ENCODE peak calls at places on chromosomes 13 and 19, in six cellular contexts. Y is CD4-positive, alpha-beta memory T cell; M is body of pancreas; X is Panc1; K is mammary epithelial cell; P is K562. F is an unnamed sample. For H3K36me3 and H3K27me3, the result is how much of the 10 kb centered on the place peaks cover.

GRCh38 chr19:30555075-30555787 is 183.0 kb downstream of the ZNF536 start:
- DNase-seq in Y (no peak), P (no peak), K (no peak), M (no peak), X (no peak), F (no peak)

GRCh38 chr19:34261335-34262109 is 7.2 kb downstream of the GARRE1 start:
- DNase-seq in P (no peak), Y (no peak), M (no peak), K (no peak), X (no peak), F (no peak)

GRCh38 chr19:15892012-15892411 is 5.9 kb downstream of the CYP4F2 start:
- DNase-seq in X (no peak), K (no peak), M (no peak), Y (no peak), P (no peak), F (no peak)

GRCh38 chr13:29946093-29946492 is 95.7 kb upstream of the UBL3 start:
- DNase-seq in M (no peak), P (no peak), X (no peak), K (no peak), Y (no peak), F (no peak)

GRCh38 chr13:76004411-76004810 is 368.3 kb downstream of the LMO7 start:
- DNase-seq in K (peak), Y (no peak), P (no peak), X (no peak), M (no peak), F (no peak)

GRCh38 chr19:32480321-32480720 is 74.8 kb downstream of the DPY19L3 start:
- DNase-seq in X (no peak), M (no peak), Y (no peak), K (no peak), P (no peak), F (no peak)

GRCh38 chr13:40755082-40755755 is 15.8 kb downstream of the MRPS31 start:
- DNase-seq in Y (no peak), M (no peak), P (no peak), X (no peak), K (no peak), F (no peak)

GRCh38 chr19:55095260-55096060 is 19.8 kb downstream of the EPS8L1 start:
- DNase-seq in M (no peak), Y (no peak), P (peak), K (no peak), X (no peak), F (peak)

GRCh38 chr13:50355797-50356196 is 340.6 kb downstream of the KCNRG start:
- DNase-seq in X (no peak), P (no peak), K (no peak), M (no peak), Y (no peak), F (no peak)

GRCh38 chr13:29902632-29903305 is 52.4 kb upstream of the UBL3 start:
- DNase-seq in X (no peak), K (no peak), Y (no peak), M (no peak), P (no peak), F (no peak)

GRCh38 chr19:15419413-15420025 is 731 bp upstream of the AKAP8L start:
- DNase-seq in Y (no peak), P (no peak), K (no peak), X (no peak), M (no peak), F (no peak)

GRCh38 chr13:46343279-46343949 is 43.6 kb downstream of the RUBCNL start:
- DNase-seq in M (no peak), P (no peak), Y (no peak), X (no peak), K (no peak), F (no peak)

GRCh38 chr19:37655689-37656491 is 625 bp upstream of the ZFP30 start:
- DNase-seq in X (peak), M (peak), K (peak), Y (peak), P (peak), F (peak)

GRCh38 chr13:39867807-39868206 is 212.3 kb downstream of the COG6 start:
- DNase-seq in X (no peak), K (no peak), Y (no peak), M (no peak), P (no peak), F (no peak)

GRCh38 chr19:28468701-28469459 is 744.1 kb downstream of the UQCRFS1 start:
- DNase-seq in Y (no peak), X (no peak), M (peak), P (no peak), K (no peak), F (peak)

GRCh38 chr19:29478578-29479565 is 46.9 kb upstream of the VSTM2B start:
- DNase-seq in M (no peak), Y (no peak), P (peak), X (no peak), K (no peak), F (peak)

GRCh38 chr19:12665281-12665573 is 1.3 kb downstream of the MAN2B1 start:
- DNase-seq in M (no peak), P (no peak), Y (peak), X (no peak), K (no peak), F (no peak)

GRCh38 chr19:45103200-45103624 is 10.2 kb downstream of the PPP1R37 start:
- DNase-seq in X (no peak), K (no peak), Y (peak), P (no peak), M (no peak), F (peak)

GRCh38 chr13:31733066-31733465 is 6.3 kb upstream of the RXFP2 start:
- DNase-seq in K (no peak), X (no peak), P (no peak), Y (no peak), M (no peak), F (no peak)

GRCh38 chr13:47803131-47803530 is 197.9 kb downstream of the SUCLA2 start:
- DNase-seq in P (no peak), X (no peak), Y (no peak), K (no peak), M (no peak), F (no peak)

GRCh38 chr13:49655906-49656305 is 27.6 kb downstream of the ARL11 start:
- DNase-seq in K (peak), M (no peak), Y (no peak), P (no peak), X (no peak), F (no peak)

GRCh38 chr19:7669641-7670040 is 792 bp downstream of the RETN start:
- DNase-seq in P (no peak), M (no peak), Y (no peak), X (no peak), K (no peak), F (peak)

GRCh38 chr13:105144020-105144419 is 1391.4 kb downstream of the EFNB2 start:
- DNase-seq in Y (no peak), X (no peak), K (no peak), M (no peak), P (no peak), F (no peak)

GRCh38 chr13:34246511-34246910 is 428.6 kb downstream of the RFC3 start:
- DNase-seq in P (no peak), K (peak), Y (no peak), M (no peak), X (peak), F (no peak)

GRCh38 chr13:30045916-30046704 is 195.7 kb upstream of the UBL3 start:
- DNase-seq in K (peak), Y (no peak), X (no peak), M (peak), P (no peak), F (no peak)

GRCh38 chr13:87123987-87124784 is 547.0 kb upstream of the SLITRK5 start:
- DNase-seq in K (peak), Y (no peak), X (peak), M (no peak), P (no peak), F (peak)

GRCh38 chr19:18742324-18742723 is 48.8 kb downstream of the COMP start:
- DNase-seq in Y (no peak), P (no peak), M (no peak), X (no peak), K (no peak), F (no peak)

GRCh38 chr19:37966211-37967072 is 59.4 kb downstream of the SIPA1L3 start:
- DNase-seq in P (no peak), K (peak), Y (no peak), X (no peak), M (no peak), F (peak)

GRCh38 chr19:3366761-3367571 is 583 bp downstream of the NFIC start:
- DNase-seq in X (no peak), Y (no peak), M (peak), K (peak), P (peak), F (peak)

GRCh38 chr13:91111476-91112190 is 235.9 kb upstream of the MIR17HG start:
- DNase-seq in Y (no peak), P (no peak), X (no peak), M (no peak), K (no peak), F (no peak)

GRCh38 chr19:7349961-7350711 is 1.4 kb downstream of the ARHGEF18 start:
- DNase-seq in Y (peak), K (no peak), P (no peak), M (no peak), X (no peak), F (no peak)

GRCh38 chr13:75170321-75170720 is 311.6 kb downstream of the TBC1D4 start:
- DNase-seq in M (no peak), Y (no peak), K (no peak), P (no peak), X (no peak), F (no peak)

GRCh38 chr19:48600679-48601382 is 5.7 kb upstream of the SPACA4 start:
- DNase-seq in Y (no peak), X (no peak), K (no peak), M (no peak), P (no peak), F (peak)
- H3K4me3 ChIP-seq in Y (no peak), X (no peak), K (no peak), M (no peak), P (no peak), F (no peak)

GRCh38 chr19:41269055-41269454 is 4.9 kb downstream of the HNRNPUL1 start:
- DNase-seq in K (no peak), M (no peak), X (no peak), P (no peak), Y (no peak), F (no peak)
- H3K36me3 ChIP-seq in K (under half), M (under half), X (under half), P (half or more), Y (half or more), F (half or more)

GRCh38 chr13:20991741-20992520 is 69.5 kb downstream of the LATS2 start:
- DNase-seq in M (no peak), X (no peak), K (no peak), Y (no peak), P (no peak), F (no peak)

GRCh38 chr13:20988909-20989735 is 72.3 kb downstream of the LATS2 start:
- DNase-seq in K (no peak), X (no peak), P (no peak), M (no peak), Y (no peak), F (no peak)

GRCh38 chr13:20989883-20990282 is 71.5 kb downstream of the LATS2 start:
- DNase-seq in K (no peak), P (no peak), M (no peak), X (no peak), Y (no peak), F (no peak)

GRCh38 chr13:20993211-20993610 is 68.2 kb downstream of the LATS2 start:
- DNase-seq in P (no peak), Y (no peak), K (no peak), X (no peak), M (no peak), F (no peak)

DNA sequence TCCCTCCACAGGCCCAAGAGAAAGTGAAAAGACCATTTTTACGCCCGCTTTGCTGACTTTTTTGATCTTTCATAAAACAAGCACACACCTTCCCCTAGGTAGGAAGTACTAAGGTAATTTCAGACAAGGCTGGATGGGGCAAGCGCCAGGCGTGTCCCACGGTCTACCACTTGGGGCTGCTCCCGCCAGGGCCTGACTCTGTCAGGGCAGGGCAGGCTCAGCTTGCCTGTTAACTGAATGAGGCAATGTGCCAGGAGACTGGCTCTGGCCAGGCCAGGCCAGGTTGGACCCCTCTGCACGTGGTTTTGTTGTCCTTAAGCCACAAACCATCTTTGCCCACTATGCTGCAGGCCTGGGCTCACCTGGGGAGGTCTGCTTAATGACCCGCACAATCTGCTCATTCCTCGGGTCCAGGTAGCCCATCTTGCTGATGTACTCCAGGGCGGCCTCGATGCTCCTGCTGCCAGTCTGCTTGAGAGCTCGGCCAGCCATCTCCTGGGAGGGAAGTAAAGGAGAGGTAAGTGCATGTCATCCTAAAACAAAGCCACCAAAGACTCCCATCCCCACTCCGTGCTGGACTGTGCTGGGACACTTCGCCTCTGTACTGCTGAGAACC is 70.4 kb downstream of the LATS2 start:
- DNase-seq in M (no peak), X (no peak), Y (no peak), K (no peak), P (no peak), F (peak)
- H3K27me3 ChIP-seq in M (under half), X (under half), Y (under half), K (under half), P (under half), F (under half)

GRCh38 chr13:110813646-110814624 is 100.4 kb downstream of the ING1 start:
- DNase-seq in P (peak), K (no peak), Y (no peak), X (no peak), M (no peak), F (peak)

GRCh38 chr13:110811008-110811720 is 97.7 kb downstream of the ING1 start:
- DNase-seq in P (no peak), Y (no peak), M (no peak), X (no peak), K (no peak), F (peak)

GRCh38 chr13:110812869-110813645 is 99.6 kb downstream of the ING1 start:
- DNase-seq in X (no peak), P (no peak), Y (no peak), M (no peak), K (no peak), F (peak)

GRCh38 chr13:110811751-110812110 is 98.2 kb downstream of the ING1 start:
- DNase-seq in X (no peak), M (no peak), P (no peak), K (no peak), Y (no peak), F (peak)

GRCh38 chr13:110812111-110812868 is 98.8 kb downstream of the ING1 start:
- DNase-seq in P (no peak), K (no peak), M (no peak), X (no peak), Y (no peak), F (peak)
- H3K4me3 ChIP-seq in P (no peak), K (no peak), M (no peak), X (no peak), Y (no peak), F (peak)

GRCh38 chr19:4703671-4704316 is 19.8 kb downstream of the DPP9 start:
- DNase-seq in Y (no peak), X (no peak), P (peak), M (no peak), K (no peak), F (no peak)
- H3K36me3 ChIP-seq in Y (under half), X (under half), P (half or more), M (under half), K (under half), F (under half)

GRCh38 chr13:99985886-99986527 is 4.4 kb downstream of the ZIC2 start:
- DNase-seq in K (no peak), Y (peak), M (no peak), P (no peak), X (no peak), F (peak)
- H3K27me3 ChIP-seq in K (half or more), Y (half or more), M (under half), P (under half), X (under half), F (half or more)

GRCh38 chr19:50717026-50717723 is 2.4 kb downstream of the SHANK1 start:
- DNase-seq in P (peak), Y (no peak), K (no peak), X (no peak), M (no peak), F (peak)

GRCh38 chr19:50716178-50717025 is 3.2 kb downstream of the SHANK1 start:
- DNase-seq in Y (no peak), M (no peak), P (no peak), X (no peak), K (no peak), F (peak)

GRCh38 chr19:50719119-50719435 is 525 bp downstream of the SHANK1 start:
- DNase-seq in X (no peak), Y (no peak), M (no peak), K (no peak), P (no peak), F (no peak)

GRCh38 chr19:50718255-50719118 is 1.1 kb downstream of the SHANK1 start:
- DNase-seq in Y (no peak), X (no peak), P (peak), K (no peak), M (no peak), F (peak)

DNA sequence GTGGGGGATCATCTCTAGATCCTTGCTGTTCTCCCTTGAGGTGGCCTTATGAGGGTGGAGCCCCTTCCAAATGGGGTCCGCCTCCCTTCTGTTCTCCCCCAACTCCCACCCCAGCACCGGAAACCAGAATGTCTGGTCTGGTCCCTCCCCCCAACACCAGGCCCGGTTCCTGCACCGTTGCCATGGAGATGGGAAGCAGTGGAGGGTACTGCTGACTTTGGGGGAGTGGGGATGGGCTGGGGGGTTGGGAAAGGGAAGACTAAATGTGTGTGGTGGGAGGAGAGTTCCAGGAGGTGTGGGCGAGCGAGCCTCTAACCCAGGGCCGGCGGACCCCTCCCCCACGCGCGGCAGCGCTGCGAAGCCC is 1.7 kb downstream of the SHANK1 start:
- DNase-seq in X (no peak), M (no peak), Y (no peak), P (no peak), K (no peak), F (no peak)
- H3K4me3 ChIP-seq in X (no peak), M (no peak), Y (no peak), P (no peak), K (no peak), F (peak)

DNA sequence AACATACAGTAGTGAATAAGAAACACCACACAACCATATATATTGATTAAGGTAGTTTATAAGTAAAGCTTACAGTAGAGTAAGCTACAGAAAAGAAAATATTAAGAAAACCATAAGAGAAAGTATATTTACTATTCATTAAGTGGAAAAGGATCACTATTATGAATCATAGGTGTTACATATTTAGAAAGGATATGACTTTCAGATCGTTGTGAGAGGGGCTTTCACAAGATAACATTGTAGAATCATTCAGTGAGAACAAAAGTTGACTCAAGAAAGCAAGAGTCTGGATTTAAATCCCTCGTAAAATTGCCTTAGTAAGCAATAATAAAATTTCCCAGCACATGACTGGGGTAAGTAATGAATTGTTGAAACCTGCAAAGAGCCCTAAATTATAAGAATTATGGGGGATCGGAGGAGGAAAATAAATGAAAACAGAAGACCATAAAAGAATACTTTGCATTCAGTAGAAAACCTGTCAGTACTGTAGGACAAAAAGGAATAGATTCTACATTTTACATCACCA is 6.0 kb downstream of the UFM1 start:
- DNase-seq in Y (no peak), K (no peak), X (no peak), M (no peak), P (no peak), F (no peak)
- H3K36me3 ChIP-seq in Y (under half), K (under half), X (under half), M (under half), P (half or more), F (under half)

GRCh38 chr19:5228490-5228889 is 112.1 kb downstream of the PTPRS start:
- DNase-seq in K (no peak), Y (no peak), M (no peak), X (no peak), P (no peak), F (no peak)
- H3K27me3 ChIP-seq in K (under half), Y (under half), M (under half), X (under half), P (under half), F (under half)

GRCh38 chr13:19182536-19182935 is 912 bp upstream of the TUBA3C start:
- DNase-seq in K (no peak), P (no peak), M (no peak), Y (no peak), X (no peak), F (no peak)
- H3K4me3 ChIP-seq in K (no peak), P (no peak), M (no peak), Y (no peak), X (no peak), F (no peak)

F was measured in H7.